ENCODE peak calls at places on chromosomes 5 and 9, in four cellular contexts. One of them, this sample, is unnamed.

GRCh38 chr9:91519520-91520270 is 96.1 kb upstream of the NFIL3 start:
- DNase-seq in K562: no peak
- DNase-seq in A549: no peak
- DNase-seq in HepG2: no peak
- DNase-seq in this sample: no peak

GRCh38 chr5:71475788-71476384 is 20.4 kb downstream of the BDP1 start:
- DNase-seq in K562: peak
- DNase-seq in A549: peak
- DNase-seq in HepG2: peak
- DNase-seq in this sample: no peak

GRCh38 chr9:98795295-98795955 is 930 bp downstream of the ANKS6 start:
- DNase-seq in K562: no peak
- DNase-seq in A549: no peak
- DNase-seq in HepG2: no peak
- DNase-seq in this sample: no peak

GRCh38 chr5:169637856-169638190 is 748 bp downstream of the DOCK2 start:
- DNase-seq in K562: no peak
- DNase-seq in A549: no peak
- DNase-seq in HepG2: no peak
- DNase-seq in this sample: no peak

GRCh38 chr9:124594673-124595072 is 87.5 kb upstream of the NR5A1 start:
- DNase-seq in K562: no peak
- DNase-seq in A549: no peak
- DNase-seq in HepG2: no peak
- DNase-seq in this sample: no peak

GRCh38 chr9:116002624-116003023 is 151.0 kb upstream of the PAPPA start:
- DNase-seq in K562: no peak
- DNase-seq in A549: peak
- DNase-seq in HepG2: no peak
- DNase-seq in this sample: no peak

GRCh38 chr9:23683021-23683431 is 143.0 kb downstream of the ELAVL2 start:
- DNase-seq in K562: no peak
- DNase-seq in A549: no peak
- DNase-seq in HepG2: no peak
- DNase-seq in this sample: no peak

GRCh38 chr5:176719113-176719814 is 72.0 kb downstream of the TSPAN17 start:
- DNase-seq in K562: no peak
- DNase-seq in A549: no peak
- DNase-seq in HepG2: no peak
- DNase-seq in this sample: no peak

GRCh38 chr5:169812786-169813185 is 167.5 kb downstream of the INSYN2B start:
- DNase-seq in K562: no peak
- DNase-seq in A549: no peak
- DNase-seq in HepG2: no peak
- DNase-seq in this sample: peak

GRCh38 chr9:131043097-131043496 is 34.1 kb downstream of the LAMC3 start:
- DNase-seq in K562: no peak
- DNase-seq in A549: no peak
- DNase-seq in HepG2: no peak
- DNase-seq in this sample: no peak

GRCh38 chr5:115360036-115360685 is 63.7 kb upstream of the CCDC112 start:
- DNase-seq in K562: no peak
- DNase-seq in A549: peak
- DNase-seq in HepG2: no peak
- DNase-seq in this sample: no peak

GRCh38 chr5:35683466-35683865 is 65.8 kb downstream of the SPEF2 start:
- DNase-seq in K562: no peak
- DNase-seq in A549: no peak
- DNase-seq in HepG2: no peak
- DNase-seq in this sample: no peak

GRCh38 chr5:113824307-113824706 is 310.8 kb downstream of the YTHDC2 start:
- DNase-seq in K562: no peak
- DNase-seq in A549: no peak
- DNase-seq in HepG2: no peak
- DNase-seq in this sample: no peak

GRCh38 chr5:6435356-6435755 is 13.3 kb upstream of the UBE2QL1 start:
- DNase-seq in K562: peak
- DNase-seq in A549: peak
- DNase-seq in HepG2: peak
- DNase-seq in this sample: peak

GRCh38 chr5:122726990-122727616 is 47.8 kb upstream of the SNX2 start:
- DNase-seq in K562: no peak
- DNase-seq in A549: peak
- DNase-seq in HepG2: no peak
- DNase-seq in this sample: no peak

GRCh38 chr9:124673063-124673462 is 98.0 kb downstream of the NR6A1 start:
- DNase-seq in K562: no peak
- DNase-seq in A549: no peak
- DNase-seq in HepG2: no peak
- DNase-seq in this sample: no peak

GRCh38 chr9:2053883-2054845 is 39.0 kb downstream of the SMARCA2 start:
- DNase-seq in K562: no peak
- DNase-seq in A549: no peak
- DNase-seq in HepG2: no peak
- DNase-seq in this sample: no peak

GRCh38 chr9:132811985-132812384 is 66.1 kb downstream of the AK8 start:
- DNase-seq in K562: no peak
- DNase-seq in A549: no peak
- DNase-seq in HepG2: no peak
- DNase-seq in this sample: no peak

GRCh38 chr5:141402553-141403328 is at the start of gene PCDHGA9:
- DNase-seq in K562: peak
- DNase-seq in A549: no peak
- DNase-seq in HepG2: no peak
- DNase-seq in this sample: no peak

GRCh38 chr9:109323771-109324170 is 2.9 kb upstream of the EPB41L4B start:
- DNase-seq in K562: no peak
- DNase-seq in A549: no peak
- DNase-seq in HepG2: no peak
- DNase-seq in this sample: no peak

GRCh38 chr9:114051706-114052105 is 26.4 kb downstream of the AMBP start:
- DNase-seq in K562: no peak
- DNase-seq in A549: no peak
- DNase-seq in HepG2: no peak
- DNase-seq in this sample: no peak

GRCh38 chr9:133627341-133627740 is 8.8 kb upstream of the DBH start:
- DNase-seq in K562: no peak
- DNase-seq in A549: no peak
- DNase-seq in HepG2: no peak
- DNase-seq in this sample: no peak

GRCh38 chr5:89473196-89473595 is 590.2 kb upstream of the MEF2C start:
- DNase-seq in K562: no peak
- DNase-seq in A549: no peak
- DNase-seq in HepG2: no peak
- DNase-seq in this sample: no peak

GRCh38 chr9:4496497-4496896 is 6.2 kb downstream of the SLC1A1 start:
- DNase-seq in K562: no peak
- DNase-seq in A549: no peak
- DNase-seq in HepG2: no peak
- DNase-seq in this sample: no peak

GRCh38 chr9:32823101-32823500 is 39.8 kb downstream of the TMEM215 start:
- DNase-seq in K562: no peak
- DNase-seq in A549: no peak
- DNase-seq in HepG2: no peak
- DNase-seq in this sample: no peak

GRCh38 chr5:453725-454481 is 10.9 kb downstream of the EXOC3 start:
- DNase-seq in K562: no peak
- DNase-seq in A549: no peak
- DNase-seq in HepG2: no peak
- DNase-seq in this sample: no peak

GRCh38 chr9:133132174-133132573 is 11.1 kb upstream of the RALGDS start:
- DNase-seq in K562: no peak
- DNase-seq in A549: no peak
- DNase-seq in HepG2: no peak
- DNase-seq in this sample: no peak

GRCh38 chr9:129338701-129339445 is 160.8 kb upstream of the IER5L start:
- DNase-seq in K562: no peak
- DNase-seq in A549: no peak
- DNase-seq in HepG2: no peak
- DNase-seq in this sample: no peak

GRCh38 chr5:912356-913091 is 19.8 kb downstream of the TRIP13 start:
- DNase-seq in K562: no peak
- DNase-seq in A549: peak
- DNase-seq in HepG2: no peak
- DNase-seq in this sample: no peak

GRCh38 chr5:178376906-178377582 is 144.4 kb upstream of the PHYKPL start:
- DNase-seq in K562: no peak
- DNase-seq in A549: no peak
- DNase-seq in HepG2: no peak
- DNase-seq in this sample: no peak

GRCh38 chr5:150647275-150648251 is 7.1 kb downstream of the SYNPO start:
- DNase-seq in K562: no peak
- DNase-seq in A549: no peak
- DNase-seq in HepG2: no peak
- DNase-seq in this sample: no peak

GRCh38 chr9:130343445-130343918 is 77.9 kb downstream of the HMCN2 start:
- DNase-seq in K562: peak
- DNase-seq in A549: no peak
- DNase-seq in HepG2: no peak
- DNase-seq in this sample: peak

GRCh38 chr9:91820949-91821880 is 128.8 kb downstream of the ROR2 start:
- DNase-seq in K562: no peak
- DNase-seq in A549: no peak
- DNase-seq in HepG2: no peak
- DNase-seq in this sample: no peak

GRCh38 chr5:88792144-88792840 is 90.7 kb downstream of the MEF2C start:
- DNase-seq in K562: no peak
- DNase-seq in A549: no peak
- DNase-seq in HepG2: no peak
- DNase-seq in this sample: no peak

GRCh38 chr5:82351754-82352145 is 73.6 kb upstream of the RPS23 start:
- DNase-seq in K562: peak
- DNase-seq in A549: peak
- DNase-seq in HepG2: peak
- DNase-seq in this sample: no peak

GRCh38 chr9:117929873-117930272 is 225.7 kb downstream of the TLR4 start:
- DNase-seq in K562: no peak
- DNase-seq in A549: no peak
- DNase-seq in HepG2: no peak
- DNase-seq in this sample: no peak

GRCh38 chr9:14524881-14525515 is 168.2 kb downstream of the ZDHHC21 start:
- DNase-seq in K562: peak
- DNase-seq in A549: no peak
- DNase-seq in HepG2: no peak
- DNase-seq in this sample: no peak

GRCh38 chr9:88537743-88538055 is 2.7 kb downstream of the NXNL2 start:
- DNase-seq in K562: no peak
- DNase-seq in A549: peak
- DNase-seq in HepG2: no peak
- DNase-seq in this sample: no peak
- TF ChIP-seq HMGXB4 in K562: no peak
- TF ChIP-seq HMGXB4 in A549: no peak
- TF ChIP-seq HMGXB4 in HepG2: no peak
- TF ChIP-seq HMGXB4 in this sample: no peak

DNA sequence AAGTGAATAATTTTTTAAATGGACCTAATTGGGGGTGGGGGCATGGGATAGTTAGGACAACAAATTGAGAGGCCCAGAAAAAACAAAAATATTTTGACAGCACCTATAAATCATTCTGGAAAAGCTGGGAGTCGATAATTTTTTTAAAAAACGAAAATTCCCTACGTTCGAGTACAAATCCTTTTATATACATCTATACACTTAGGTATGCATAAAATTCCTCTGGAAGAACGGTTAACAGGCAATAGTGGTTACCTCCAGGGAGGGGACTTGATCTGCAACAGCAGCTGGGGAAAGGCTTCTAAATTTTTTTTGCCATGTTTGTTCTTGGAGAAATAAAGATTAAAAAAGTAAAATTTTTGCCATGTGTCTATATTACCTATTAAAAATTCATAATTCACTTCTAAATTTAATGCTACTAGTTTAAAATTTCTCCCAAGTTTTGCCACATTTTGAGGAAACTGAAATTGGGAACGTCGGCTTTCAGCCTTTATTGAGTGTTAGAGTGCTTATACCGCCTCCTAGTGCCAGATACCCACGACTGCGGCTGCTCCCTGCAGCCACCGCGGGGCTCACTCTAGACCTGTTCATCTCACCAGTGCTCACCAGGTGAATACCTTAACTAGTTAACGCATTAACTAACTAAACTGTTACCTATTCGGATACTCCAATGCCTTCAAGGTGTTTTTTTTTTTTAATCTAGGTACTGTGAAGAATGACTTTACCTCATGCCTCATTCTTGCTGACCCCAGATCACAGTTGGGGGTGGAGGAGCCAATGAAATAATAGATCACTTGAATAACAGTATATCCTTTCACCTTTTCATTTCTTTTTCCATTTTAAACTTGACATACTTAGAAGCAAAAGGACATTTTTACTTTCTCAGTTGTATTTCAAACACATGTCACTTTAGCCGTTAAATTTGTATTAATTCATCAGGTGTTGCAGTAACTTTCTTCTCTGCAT is 1.8 kb upstream of the BHMT start:
- DNase-seq in K562: peak
- DNase-seq in A549: peak
- DNase-seq in HepG2: peak
- DNase-seq in this sample: peak
- TF ChIP-seq HMGXB4 in K562: no peak
- TF ChIP-seq HMGXB4 in A549: no peak
- TF ChIP-seq HMGXB4 in HepG2: no peak
- TF ChIP-seq HMGXB4 in this sample: no peak

DNA sequence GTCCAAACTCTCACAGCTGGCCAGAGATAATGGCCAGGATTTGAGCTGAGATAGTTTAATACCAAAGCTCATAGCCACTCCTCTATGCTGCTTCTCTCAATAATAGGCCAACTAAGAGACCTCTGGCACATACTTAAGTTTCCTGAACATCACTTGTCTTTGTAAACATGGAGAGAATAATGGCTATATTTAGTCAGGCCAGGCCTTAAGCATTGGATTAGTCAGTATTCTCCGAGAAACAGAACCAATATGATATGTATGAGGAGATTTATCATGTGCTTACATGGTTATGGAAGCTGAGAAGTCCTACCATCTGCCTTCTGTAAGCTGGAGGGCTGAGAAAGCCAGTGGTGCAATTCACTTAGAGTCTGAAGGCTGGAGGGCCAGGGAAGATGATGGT is 45.4 kb downstream of the CFAP95 start:
- DNase-seq in K562: no peak
- DNase-seq in A549: no peak
- DNase-seq in HepG2: no peak
- DNase-seq in this sample: no peak
- TF ChIP-seq HMGXB4 in K562: no peak
- TF ChIP-seq HMGXB4 in A549: no peak
- TF ChIP-seq HMGXB4 in HepG2: no peak
- TF ChIP-seq HMGXB4 in this sample: no peak

GRCh38 chr5:132471006-132471907 is 19.3 kb downstream of the IRF1 start:
- DNase-seq in K562: no peak
- DNase-seq in A549: no peak
- DNase-seq in HepG2: no peak
- DNase-seq in this sample: no peak

GRCh38 chr5:132471944-132472343 is 18.6 kb downstream of the IRF1 start:
- DNase-seq in K562: no peak
- DNase-seq in A549: no peak
- DNase-seq in HepG2: no peak
- DNase-seq in this sample: no peak

GRCh38 chr5:132473608-132474007 is 17.0 kb downstream of the IRF1 start:
- DNase-seq in K562: no peak
- DNase-seq in A549: no peak
- DNase-seq in HepG2: no peak
- DNase-seq in this sample: no peak

GRCh38 chr5:132473019-132473531 is 17.5 kb downstream of the IRF1 start:
- DNase-seq in K562: no peak
- DNase-seq in A549: no peak
- DNase-seq in HepG2: no peak
- DNase-seq in this sample: no peak

GRCh38 chr5:132472431-132472830 is 18.1 kb downstream of the IRF1 start:
- DNase-seq in K562: no peak
- DNase-seq in A549: no peak
- DNase-seq in HepG2: no peak
- DNase-seq in this sample: no peak
- TF ChIP-seq HMGXB4 in K562: no peak
- TF ChIP-seq HMGXB4 in A549: no peak
- TF ChIP-seq HMGXB4 in HepG2: no peak
- TF ChIP-seq HMGXB4 in this sample: no peak